ENCODE peak calls at places on chromosomes 13 and 19, in five cellular contexts. One of them, this sample, is unnamed.
A peak's percentile ranks its signal among the peaks of the same experiment; 100 is the strongest.

GRCh38 chr13:108475181-108475580 is 154.2 kb upstream of the MYO16 start:
- DNase-seq in lower leg skin: no peak
- DNase-seq in transverse colon: no peak
- DNase-seq in A549: no peak
- DNase-seq in testis: no peak
- DNase-seq in this sample: no peak

GRCh38 chr13:37453246-37453645 is 145.3 kb downstream of the POSTN start:
- DNase-seq in lower leg skin: no peak
- DNase-seq in transverse colon: no peak
- DNase-seq in A549: no peak
- DNase-seq in testis: no peak
- DNase-seq in this sample: no peak

GRCh38 chr19:30338878-30339623 is 33.1 kb upstream of the ZNF536 start:
- DNase-seq in lower leg skin: no peak
- DNase-seq in transverse colon: no peak
- DNase-seq in A549: no peak
- DNase-seq in testis: no peak
- DNase-seq in this sample: no peak

GRCh38 chr13:41561179-41561578 is 103.8 kb downstream of the RGCC start:
- DNase-seq in lower leg skin: no peak
- DNase-seq in transverse colon: no peak
- DNase-seq in A549: no peak
- DNase-seq in testis: no peak
- DNase-seq in this sample: no peak

GRCh38 chr13:103772576-103772975 is 706.4 kb upstream of the SLC10A2 start:
- DNase-seq in lower leg skin: no peak
- DNase-seq in transverse colon: no peak
- DNase-seq in A549: peak; percentile 1
- DNase-seq in testis: no peak
- DNase-seq in this sample: no peak

GRCh38 chr13:113832204-113832603 is 31.7 kb downstream of the GAS6 start:
- DNase-seq in lower leg skin: no peak
- DNase-seq in transverse colon: no peak
- DNase-seq in A549: peak; percentile 16
- DNase-seq in testis: no peak
- DNase-seq in this sample: no peak

GRCh38 chr13:36029171-36029570 is 102.0 kb downstream of the DCLK1 start:
- DNase-seq in lower leg skin: no peak
- DNase-seq in transverse colon: no peak
- DNase-seq in A549: no peak
- DNase-seq in testis: no peak
- DNase-seq in this sample: no peak

GRCh38 chr19:17001603-17002183 is 24.9 kb downstream of the CPAMD8 start:
- DNase-seq in lower leg skin: no peak
- DNase-seq in transverse colon: no peak
- DNase-seq in A549: no peak
- DNase-seq in testis: no peak
- DNase-seq in this sample: no peak

GRCh38 chr13:110714798-110715394 is 1.4 kb downstream of the ING1 start:
- DNase-seq in lower leg skin: peak; percentile 67
- DNase-seq in transverse colon: peak; percentile 63
- DNase-seq in A549: no peak
- DNase-seq in testis: peak; percentile 57
- DNase-seq in this sample: peak; percentile 89

GRCh38 chr13:100564444-100565223 is 24.0 kb downstream of the GGACT start:
- DNase-seq in lower leg skin: no peak
- DNase-seq in transverse colon: no peak
- DNase-seq in A549: no peak
- DNase-seq in testis: no peak
- DNase-seq in this sample: no peak

GRCh38 chr13:100089633-100090032 is 740 bp downstream of the PCCA start:
- DNase-seq in lower leg skin: no peak
- DNase-seq in transverse colon: no peak
- DNase-seq in A549: no peak
- DNase-seq in testis: no peak
- DNase-seq in this sample: peak; percentile 40

GRCh38 chr13:52446265-52446664 is 4.2 kb downstream of the VPS36 start:
- DNase-seq in lower leg skin: no peak
- DNase-seq in transverse colon: no peak
- DNase-seq in A549: no peak
- DNase-seq in testis: no peak
- DNase-seq in this sample: no peak

GRCh38 chr19:34733826-34734600 is at the start of gene ZNF181:
- DNase-seq in lower leg skin: peak; percentile 85
- DNase-seq in transverse colon: peak; percentile 92
- DNase-seq in A549: peak; percentile 98
- DNase-seq in testis: peak; percentile 95
- DNase-seq in this sample: peak; percentile 94

GRCh38 chr13:28704282-28704681 is 14.5 kb downstream of the SLC46A3 start:
- DNase-seq in lower leg skin: no peak
- DNase-seq in transverse colon: no peak
- DNase-seq in A549: no peak
- DNase-seq in testis: no peak
- DNase-seq in this sample: no peak

GRCh38 chr13:50319603-50320296 is 304.5 kb downstream of the KCNRG start:
- DNase-seq in lower leg skin: no peak
- DNase-seq in transverse colon: no peak
- DNase-seq in A549: no peak
- DNase-seq in testis: no peak
- DNase-seq in this sample: peak; percentile 45

GRCh38 chr19:52648336-52648990 is 10.3 kb upstream of the ZNF83 start:
- DNase-seq in lower leg skin: no peak
- DNase-seq in transverse colon: no peak
- DNase-seq in A549: no peak
- DNase-seq in testis: no peak
- DNase-seq in this sample: no peak

GRCh38 chr19:18093439-18094161 is 4.0 kb upstream of the MAST3 start:
- DNase-seq in lower leg skin: no peak
- DNase-seq in transverse colon: no peak
- DNase-seq in A549: peak; percentile 52
- DNase-seq in testis: peak; percentile 62
- DNase-seq in this sample: no peak

GRCh38 chr19:13825489-13826475 is 30.5 kb downstream of the ZSWIM4 start:
- DNase-seq in lower leg skin: no peak
- DNase-seq in transverse colon: no peak
- DNase-seq in A549: no peak
- DNase-seq in testis: no peak
- DNase-seq in this sample: peak; percentile 28

GRCh38 chr13:94251801-94252200 is 227.7 kb downstream of the DCT start:
- DNase-seq in lower leg skin: no peak
- DNase-seq in transverse colon: no peak
- DNase-seq in A549: no peak
- DNase-seq in testis: peak; percentile 39
- DNase-seq in this sample: no peak

GRCh38 chr13:44738463-44738862 is 162.3 kb upstream of the TSC22D1 start:
- DNase-seq in lower leg skin: no peak
- DNase-seq in transverse colon: no peak
- DNase-seq in A549: no peak
- DNase-seq in testis: no peak
- DNase-seq in this sample: no peak

GRCh38 chr13:46751811-46752635 is 44.9 kb downstream of the ESD start:
- DNase-seq in lower leg skin: no peak
- DNase-seq in transverse colon: no peak
- DNase-seq in A549: no peak
- DNase-seq in testis: no peak
- DNase-seq in this sample: peak; percentile 11

GRCh38 chr13:100394005-100394695 is 194.4 kb downstream of the GGACT start:
- DNase-seq in lower leg skin: no peak
- DNase-seq in transverse colon: no peak
- DNase-seq in A549: no peak
- DNase-seq in testis: no peak
- DNase-seq in this sample: no peak

GRCh38 chr19:53103141-53103902 is at the start of gene ZNF160:
- DNase-seq in lower leg skin: peak; percentile 97
- DNase-seq in transverse colon: peak; percentile 99
- DNase-seq in A549: peak; percentile 92
- DNase-seq in testis: peak; percentile 98
- DNase-seq in this sample: peak; percentile 95

GRCh38 chr19:12913011-12913561 is 6.0 kb downstream of the SYCE2 start:
- DNase-seq in lower leg skin: peak; percentile 48
- DNase-seq in transverse colon: peak; percentile 66
- DNase-seq in A549: no peak
- DNase-seq in testis: peak; percentile 77
- DNase-seq in this sample: no peak

GRCh38 chr19:58361900-58362271 is 665 bp downstream of the ZNF497 start:
- DNase-seq in lower leg skin: peak; percentile 41
- DNase-seq in transverse colon: peak; percentile 57
- DNase-seq in A549: peak; percentile 87
- DNase-seq in testis: peak; percentile 63
- DNase-seq in this sample: no peak

GRCh38 chr19:49453013-49453756 is at the start of gene ALDH16A1:
- DNase-seq in lower leg skin: peak; percentile 98
- DNase-seq in transverse colon: peak; percentile 98
- DNase-seq in A549: peak; percentile 99
- DNase-seq in testis: peak; percentile 99
- DNase-seq in this sample: peak; percentile 98
- TF ChIP-seq POLR2A in lower leg skin: no peak
- TF ChIP-seq POLR2A in transverse colon: peak; percentile 92
- TF ChIP-seq POLR2A in A549: peak; percentile 85
- TF ChIP-seq POLR2A in testis: peak; percentile 9
- TF ChIP-seq POLR2A in this sample: peak; percentile 99

DNA sequence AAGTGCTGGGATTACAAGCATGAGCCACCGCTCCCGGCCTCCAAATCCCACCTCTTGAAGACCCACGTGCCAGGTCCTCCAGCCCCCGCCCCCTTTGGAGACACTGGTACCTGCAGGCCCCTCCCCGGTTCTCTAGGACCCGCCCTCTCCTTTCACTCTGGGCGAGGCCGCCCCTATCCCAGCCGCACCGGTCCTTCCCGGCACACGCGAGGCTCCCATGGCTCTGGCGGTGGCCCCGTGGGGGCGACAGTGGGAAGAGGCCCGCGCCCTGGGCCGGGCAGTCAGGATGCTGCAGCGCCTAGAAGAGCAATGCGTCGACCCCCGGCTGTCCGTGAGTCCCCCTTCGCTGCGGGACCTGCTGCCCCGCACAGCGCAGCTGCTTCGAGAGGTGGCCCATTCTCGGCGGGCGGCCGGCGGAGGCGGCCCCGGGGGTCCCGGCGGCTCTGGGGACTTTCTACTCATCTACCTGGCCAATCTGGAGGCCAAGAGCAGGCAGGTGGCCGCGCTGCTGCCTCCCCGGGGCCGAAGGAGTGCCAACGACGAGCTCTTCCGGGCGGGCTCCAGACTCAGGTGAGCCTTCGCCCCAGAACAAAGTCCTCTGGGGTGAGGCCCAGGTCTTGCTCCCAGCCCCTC is at the start of gene CBLC:
- DNase-seq in lower leg skin: peak; percentile 72
- DNase-seq in transverse colon: peak; percentile 92
- DNase-seq in A549: no peak
- DNase-seq in testis: peak; percentile 60
- DNase-seq in this sample: no peak
- TF ChIP-seq POLR2A in lower leg skin: no peak
- TF ChIP-seq POLR2A in transverse colon: peak; percentile 94
- TF ChIP-seq POLR2A in A549: no peak
- TF ChIP-seq POLR2A in testis: no peak
- TF ChIP-seq POLR2A in this sample: no peak

GRCh38 chr19:918481-919156 is 1.5 kb downstream of the KISS1R start:
- DNase-seq in lower leg skin: no peak
- DNase-seq in transverse colon: no peak
- DNase-seq in A549: no peak
- DNase-seq in testis: no peak
- DNase-seq in this sample: no peak
- TF ChIP-seq POLR2A in lower leg skin: no peak
- TF ChIP-seq POLR2A in transverse colon: no peak
- TF ChIP-seq POLR2A in A549: no peak
- TF ChIP-seq POLR2A in testis: no peak
- TF ChIP-seq POLR2A in this sample: no peak

GRCh38 chr19:38701455-38702063 is 42.7 kb downstream of the CAPN12 start:
- DNase-seq in lower leg skin: no peak
- DNase-seq in transverse colon: peak; percentile 61
- DNase-seq in A549: no peak
- DNase-seq in testis: no peak
- DNase-seq in this sample: no peak
- TF ChIP-seq POLR2A in lower leg skin: no peak
- TF ChIP-seq POLR2A in transverse colon: no peak
- TF ChIP-seq POLR2A in A549: no peak
- TF ChIP-seq POLR2A in testis: no peak
- TF ChIP-seq POLR2A in this sample: no peak

GRCh38 chr19:46150606-46151005 is 2.6 kb downstream of the IGFL2 start:
- DNase-seq in lower leg skin: no peak
- DNase-seq in transverse colon: no peak
- DNase-seq in A549: no peak
- DNase-seq in testis: no peak
- DNase-seq in this sample: no peak

GRCh38 chr19:46159418-46159817 is 11.4 kb downstream of the IGFL2 start:
- DNase-seq in lower leg skin: no peak
- DNase-seq in transverse colon: no peak
- DNase-seq in A549: no peak
- DNase-seq in testis: no peak
- DNase-seq in this sample: no peak

GRCh38 chr19:46159893-46160775 is 12.1 kb downstream of the IGFL2 start:
- DNase-seq in lower leg skin: no peak
- DNase-seq in transverse colon: no peak
- DNase-seq in A549: no peak
- DNase-seq in testis: no peak
- DNase-seq in this sample: no peak

GRCh38 chr19:46155237-46155636 is 7.2 kb downstream of the IGFL2 start:
- DNase-seq in lower leg skin: no peak
- DNase-seq in transverse colon: no peak
- DNase-seq in A549: no peak
- DNase-seq in testis: no peak
- DNase-seq in this sample: no peak
- TF ChIP-seq POLR2A in lower leg skin: no peak
- TF ChIP-seq POLR2A in transverse colon: no peak
- TF ChIP-seq POLR2A in A549: no peak
- TF ChIP-seq POLR2A in testis: no peak
- TF ChIP-seq POLR2A in this sample: no peak

DNA sequence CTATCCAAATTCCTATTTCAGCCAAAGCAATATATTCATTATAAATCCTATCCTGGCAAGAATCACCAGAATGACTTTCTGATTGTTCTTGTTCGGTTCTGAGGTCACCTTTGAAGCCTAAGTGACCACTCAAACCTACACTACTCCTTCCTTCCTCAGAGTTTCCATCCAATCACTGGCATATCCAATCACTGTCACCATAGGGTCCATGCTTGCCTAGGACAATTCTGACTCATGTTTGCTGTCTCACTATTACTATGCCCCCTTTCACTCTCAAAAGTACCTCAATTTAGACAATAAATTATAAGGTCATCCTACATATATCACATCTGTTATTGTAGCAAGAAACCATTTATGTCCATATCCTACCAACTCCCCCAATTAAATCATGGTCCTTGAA is 58.9 kb downstream of the UBL3 start:
- DNase-seq in lower leg skin: no peak
- DNase-seq in transverse colon: no peak
- DNase-seq in A549: no peak
- DNase-seq in testis: no peak
- DNase-seq in this sample: no peak
- TF ChIP-seq POLR2A in lower leg skin: no peak
- TF ChIP-seq POLR2A in transverse colon: no peak
- TF ChIP-seq POLR2A in A549: no peak
- TF ChIP-seq POLR2A in testis: no peak
- TF ChIP-seq POLR2A in this sample: no peak

GRCh38 chr19:36377541-36378178 is 1.3 kb downstream of the ZFP14 start:
- DNase-seq in lower leg skin: no peak
- DNase-seq in transverse colon: no peak
- DNase-seq in A549: no peak
- DNase-seq in testis: no peak
- DNase-seq in this sample: no peak
- TF ChIP-seq POLR2A in lower leg skin: no peak
- TF ChIP-seq POLR2A in transverse colon: no peak
- TF ChIP-seq POLR2A in A549: no peak
- TF ChIP-seq POLR2A in testis: no peak
- TF ChIP-seq POLR2A in this sample: no peak

This sample was measured in erythroblast.